ENCODE peak calls at places on chromosomes 13 and 19, in four cellular contexts. One of them, this sample, is unnamed.

GRCh38 chr13:25371608-25372274 is at the start of gene ATP8A2:
- DNase-seq in ascending aorta: no peak
- DNase-seq in cardiac muscle cell: no peak
- DNase-seq in breast epithelium: no peak
- DNase-seq in this sample: no peak

GRCh38 chr13:38766799-38767198 is 79.9 kb downstream of the FREM2 start:
- DNase-seq in ascending aorta: no peak
- DNase-seq in breast epithelium: no peak
- DNase-seq in cardiac muscle cell: no peak
- DNase-seq in this sample: no peak

GRCh38 chr19:4455742-4456565 is 1.6 kb downstream of the UBXN6 start:
- DNase-seq in breast epithelium: no peak
- DNase-seq in ascending aorta: peak; percentile 65
- DNase-seq in cardiac muscle cell: peak; percentile 83
- DNase-seq in this sample: no peak

GRCh38 chr13:77415253-77416127 is 88.6 kb upstream of the MYCBP2 start:
- DNase-seq in breast epithelium: no peak
- DNase-seq in cardiac muscle cell: no peak
- DNase-seq in ascending aorta: no peak
- DNase-seq in this sample: no peak

GRCh38 chr13:79604752-79605151 is 123.8 kb downstream of the NDFIP2 start:
- DNase-seq in breast epithelium: no peak
- DNase-seq in cardiac muscle cell: no peak
- DNase-seq in ascending aorta: no peak
- DNase-seq in this sample: no peak

GRCh38 chr19:12733369-12733896 is 1.1 kb downstream of the TRIR start:
- DNase-seq in ascending aorta: no peak
- DNase-seq in cardiac muscle cell: peak; percentile 55
- DNase-seq in breast epithelium: no peak
- DNase-seq in this sample: no peak

GRCh38 chr19:37699057-37699456 is 20.5 kb downstream of the ZNF607 start:
- DNase-seq in ascending aorta: no peak
- DNase-seq in cardiac muscle cell: no peak
- DNase-seq in breast epithelium: no peak
- DNase-seq in this sample: no peak

GRCh38 chr19:3075605-3076431 is 13.5 kb upstream of the TLE5 start:
- DNase-seq in ascending aorta: no peak
- DNase-seq in cardiac muscle cell: peak; percentile 43
- DNase-seq in breast epithelium: no peak
- DNase-seq in this sample: no peak

GRCh38 chr19:52140077-52140710 is 456 bp upstream of the ZNF616 start:
- DNase-seq in cardiac muscle cell: no peak
- DNase-seq in breast epithelium: no peak
- DNase-seq in ascending aorta: no peak
- DNase-seq in this sample: no peak

GRCh38 chr13:99237981-99238662 is 20.1 kb downstream of the GPR18 start:
- DNase-seq in cardiac muscle cell: no peak
- DNase-seq in breast epithelium: no peak
- DNase-seq in ascending aorta: no peak
- DNase-seq in this sample: no peak

GRCh38 chr19:47369923-47370625 is 21.0 kb downstream of the DHX34 start:
- DNase-seq in cardiac muscle cell: peak; percentile 70
- DNase-seq in ascending aorta: no peak
- DNase-seq in breast epithelium: no peak
- DNase-seq in this sample: no peak

GRCh38 chr13:72590091-72590490 is 137.3 kb downstream of the MZT1 start:
- DNase-seq in breast epithelium: no peak
- DNase-seq in ascending aorta: no peak
- DNase-seq in cardiac muscle cell: no peak
- DNase-seq in this sample: no peak

GRCh38 chr13:93771229-93771628 is 544.6 kb downstream of the GPC6 start:
- DNase-seq in cardiac muscle cell: no peak
- DNase-seq in ascending aorta: no peak
- DNase-seq in breast epithelium: no peak
- DNase-seq in this sample: peak; percentile 12

GRCh38 chr13:28611654-28612131 is 47.2 kb upstream of the POMP start:
- DNase-seq in ascending aorta: no peak
- DNase-seq in cardiac muscle cell: peak; percentile 46
- DNase-seq in breast epithelium: no peak
- DNase-seq in this sample: peak; percentile 24

GRCh38 chr13:42651936-42652641 is 78.1 kb downstream of the TNFSF11 start:
- DNase-seq in cardiac muscle cell: no peak
- DNase-seq in ascending aorta: no peak
- DNase-seq in breast epithelium: no peak
- DNase-seq in this sample: no peak

GRCh38 chr19:58581227-58582141 is 8.3 kb upstream of the MZF1 start:
- DNase-seq in cardiac muscle cell: peak; percentile 90
- DNase-seq in breast epithelium: no peak
- DNase-seq in ascending aorta: peak; percentile 92
- DNase-seq in this sample: no peak

DNA sequence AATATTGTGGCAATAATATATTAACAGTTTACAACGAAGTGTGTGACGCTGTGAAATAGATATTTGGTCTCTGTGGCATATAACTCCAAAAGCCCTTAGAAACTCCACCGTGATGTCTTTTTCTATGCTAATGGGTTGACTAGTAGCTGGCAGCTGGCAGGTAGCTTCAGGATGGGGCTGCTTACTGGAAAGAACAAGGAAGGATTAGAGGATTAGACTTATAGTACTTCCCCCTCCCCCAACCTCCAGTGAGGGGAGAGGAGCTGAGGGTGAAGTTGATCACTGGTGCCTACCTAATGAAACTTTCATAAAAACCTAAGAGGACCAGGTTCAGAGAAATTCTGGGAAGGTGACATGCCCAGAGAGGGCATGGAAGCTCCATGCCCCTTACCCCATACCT is 9.8 kb downstream of the ZNF229 start:
- DNase-seq in ascending aorta: no peak
- DNase-seq in breast epithelium: no peak
- DNase-seq in cardiac muscle cell: no peak
- DNase-seq in this sample: no peak
- H3K4me3 ChIP-seq in ascending aorta: no peak overlapping the region
- H3K4me3 ChIP-seq in breast epithelium: no peak overlapping the region
- H3K4me3 ChIP-seq in cardiac muscle cell: no peak overlapping the region
- H3K4me3 ChIP-seq in this sample: no peak overlapping the region

DNA sequence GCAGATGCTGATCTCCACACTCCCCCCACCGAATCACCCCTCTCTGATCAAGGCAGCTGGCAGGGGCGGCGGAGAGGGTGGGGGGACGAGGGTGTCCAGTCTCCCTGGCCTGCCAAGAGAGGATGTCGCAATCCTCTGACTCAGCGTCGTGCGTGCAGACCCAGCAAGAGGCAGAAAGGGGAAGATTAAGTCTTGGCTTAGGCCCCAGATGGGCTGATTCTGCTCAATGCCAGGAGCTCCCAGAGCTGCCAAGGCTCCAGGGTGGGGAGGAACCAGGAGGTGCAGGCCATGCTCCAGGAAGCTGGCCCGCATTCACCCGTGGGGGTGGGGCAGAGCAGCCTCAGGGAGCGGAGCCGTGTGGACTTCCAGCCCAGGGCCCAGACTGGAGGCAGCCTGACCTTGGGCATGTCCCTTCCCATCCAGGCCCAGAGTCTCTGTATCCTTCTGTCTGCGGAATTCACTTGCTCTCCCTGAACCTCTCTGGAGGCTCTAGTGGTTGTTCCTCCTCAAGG is 6.6 kb upstream of the BCL3 start:
- DNase-seq in ascending aorta: peak; percentile 99
- DNase-seq in breast epithelium: peak; percentile 97
- DNase-seq in cardiac muscle cell: peak; percentile 100
- DNase-seq in this sample: no peak
- H3K27ac ChIP-seq in ascending aorta: peak overlapping the region; percentile 82
- H3K27ac ChIP-seq in breast epithelium: peak overlapping the region; percentile 96
- H3K27ac ChIP-seq in cardiac muscle cell: no peak overlapping the region
- H3K27ac ChIP-seq in this sample: peak overlapping the region; percentile 95

GRCh38 chr19:32924200-32924599 is 47.6 kb downstream of the CEP89 start:
- DNase-seq in ascending aorta: peak; percentile 38
- DNase-seq in breast epithelium: no peak
- DNase-seq in cardiac muscle cell: peak; percentile 2
- DNase-seq in this sample: no peak
- H3K4me3 ChIP-seq in ascending aorta: no peak overlapping the region
- H3K4me3 ChIP-seq in breast epithelium: no peak overlapping the region
- H3K4me3 ChIP-seq in cardiac muscle cell: no peak overlapping the region
- H3K4me3 ChIP-seq in this sample: no peak overlapping the region

GRCh38 chr19:35031072-35031881 is 1.0 kb downstream of the SCN1B start:
- DNase-seq in cardiac muscle cell: peak; percentile 42
- DNase-seq in ascending aorta: no peak
- DNase-seq in breast epithelium: no peak
- DNase-seq in this sample: no peak

GRCh38 chr19:35034005-35034502 is 3.8 kb downstream of the SCN1B start:
- DNase-seq in breast epithelium: no peak
- DNase-seq in ascending aorta: no peak
- DNase-seq in cardiac muscle cell: no peak
- DNase-seq in this sample: no peak

GRCh38 chr19:35033067-35034004 is 3.1 kb downstream of the SCN1B start:
- DNase-seq in breast epithelium: no peak
- DNase-seq in ascending aorta: no peak
- DNase-seq in cardiac muscle cell: no peak
- DNase-seq in this sample: no peak

GRCh38 chr19:35030257-35031071 is at the start of gene SCN1B:
- DNase-seq in ascending aorta: peak; percentile 74
- DNase-seq in breast epithelium: no peak
- DNase-seq in cardiac muscle cell: peak; percentile 85
- DNase-seq in this sample: no peak

DNA sequence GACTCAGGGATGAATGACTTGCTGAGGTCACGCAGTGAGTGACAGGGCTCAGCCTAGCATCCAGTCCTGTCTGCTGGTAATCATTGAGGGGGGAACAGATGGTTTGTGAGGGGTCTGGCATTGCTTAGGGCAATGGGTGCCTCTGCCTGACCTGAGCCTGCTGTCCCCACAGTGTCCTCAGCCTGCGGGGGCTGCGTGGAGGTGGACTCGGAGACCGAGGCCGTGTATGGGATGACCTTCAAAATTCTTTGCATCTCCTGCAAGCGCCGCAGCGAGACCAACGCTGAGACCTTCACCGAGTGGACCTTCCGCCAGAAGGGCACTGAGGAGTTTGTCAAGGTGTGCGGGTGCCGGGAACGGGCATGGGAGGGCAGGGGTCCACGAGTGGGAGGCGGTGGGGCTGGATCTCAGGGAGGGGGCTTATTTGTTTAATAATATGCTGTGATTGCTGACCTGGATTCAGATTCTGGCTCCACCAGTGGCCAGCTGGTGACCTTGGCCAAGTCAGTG is 2.1 kb downstream of the SCN1B start:
- DNase-seq in breast epithelium: no peak
- DNase-seq in ascending aorta: no peak
- DNase-seq in cardiac muscle cell: no peak
- DNase-seq in this sample: no peak
- H3K27ac ChIP-seq in breast epithelium: no peak overlapping the region
- H3K27ac ChIP-seq in ascending aorta: no peak overlapping the region
- H3K27ac ChIP-seq in cardiac muscle cell: no peak overlapping the region
- H3K27ac ChIP-seq in this sample: no peak overlapping the region